ENCODE peak calls at places on chromosomes 2 and 18, in nine cellular contexts. F, P, U, W, N, O, Q, X and T are unnamed samples.

GRCh38 chr2:110852541-110853263 is 120.3 kb downstream of the ACOXL start:
- DNase-seq in F (no peak), P (no peak), U (no peak), W (no peak), N (no peak), O (no peak), Q (no peak), X (no peak), T (no peak)

GRCh38 chr18:23612434-23613090 is 26.3 kb upstream of the NPC1 start:
- DNase-seq in F (no peak), P (no peak), U (no peak), W (no peak), N (no peak), O (no peak), Q (no peak), X (no peak), T (peak; percentile 50)

GRCh38 chr2:9179572-9180201 is 26.9 kb upstream of the ASAP2 start:
- DNase-seq in F (no peak), P (peak; percentile 93), U (peak; percentile 90), W (no peak), N (peak; percentile 82), O (peak; percentile 32), Q (peak; percentile 78), X (peak; percentile 90), T (no peak)

GRCh38 chr2:43538034-43538670 is 57.7 kb downstream of the THADA start:
- DNase-seq in F (no peak), P (no peak), U (no peak), W (peak; percentile 79), N (no peak), O (no peak), Q (no peak), X (no peak), T (no peak)

GRCh38 chr2:240170883-240171282 is 30.4 kb upstream of the OTOS start:
- DNase-seq in F (no peak), P (no peak), U (no peak), W (no peak), N (peak; percentile 14), O (no peak), Q (peak; percentile 19), X (peak; percentile 10), T (no peak)

GRCh38 chr2:46377666-46378560 is 80.7 kb downstream of the EPAS1 start:
- DNase-seq in F (no peak), P (no peak), U (no peak), W (no peak), N (no peak), O (no peak), Q (no peak), X (no peak), T (no peak)

GRCh38 chr18:59419386-59419785 is 60.3 kb upstream of the LMAN1 start:
- DNase-seq in F (no peak), P (no peak), U (peak; percentile 71), W (no peak), N (no peak), O (peak; percentile 15), Q (no peak), X (no peak), T (no peak)

GRCh38 chr2:27118525-27119329 is at the start of gene CGREF1:
- DNase-seq in F (peak; percentile 64), P (no peak), U (no peak), W (peak; percentile 31), N (no peak), O (no peak), Q (no peak), X (no peak), T (no peak)

GRCh38 chr2:2566396-2567323 is 235.6 kb upstream of the MYT1L start:
- DNase-seq in F (no peak), P (no peak), U (no peak), W (no peak), N (no peak), O (no peak), Q (no peak), X (no peak), T (no peak)

GRCh38 chr18:78753240-78753639 is 226.4 kb upstream of the SALL3 start:
- DNase-seq in F (no peak), P (no peak), U (no peak), W (no peak), N (no peak), O (no peak), Q (peak; percentile 38), X (peak; percentile 57), T (no peak)

GRCh38 chr2:53490659-53491058 is 276.9 kb upstream of the CHAC2 start:
- DNase-seq in F (no peak), P (peak; percentile 80), U (peak; percentile 85), W (no peak), N (no peak), O (peak; percentile 62), Q (no peak), X (peak; percentile 67), T (no peak)

GRCh38 chr2:97951155-97951670 is 44.5 kb downstream of the TMEM131 start:
- DNase-seq in F (no peak), P (peak; percentile 51), U (peak; percentile 9), W (no peak), N (peak; percentile 28), O (no peak), Q (no peak), X (no peak), T (no peak)

GRCh38 chr18:74244554-74244953 is 47.2 kb downstream of the CYB5A start:
- DNase-seq in F (no peak), P (no peak), U (no peak), W (no peak), N (no peak), O (no peak), Q (no peak), X (no peak), T (no peak)

GRCh38 chr2:180787330-180787729 is 193.1 kb upstream of the UBE2E3 start:
- DNase-seq in F (no peak), P (peak; percentile 39), U (no peak), W (no peak), N (no peak), O (no peak), Q (no peak), X (no peak), T (no peak)

GRCh38 chr2:177295479-177295878 is 31.0 kb upstream of the NFE2L2 start:
- DNase-seq in F (no peak), P (peak; percentile 51), U (peak; percentile 79), W (peak; percentile 33), N (no peak), O (peak; percentile 58), Q (no peak), X (no peak), T (no peak)

GRCh38 chr18:13437801-13438506 is 219.4 kb downstream of the LDLRAD4 start:
- DNase-seq in F (no peak), P (no peak), U (no peak), W (no peak), N (no peak), O (no peak), Q (no peak), X (peak; percentile 48), T (no peak)

GRCh38 chr18:57532987-57533386 is 53.5 kb downstream of the FECH start:
- DNase-seq in F (no peak), P (no peak), U (no peak), W (peak; percentile 19), N (no peak), O (no peak), Q (no peak), X (no peak), T (no peak)

DNA sequence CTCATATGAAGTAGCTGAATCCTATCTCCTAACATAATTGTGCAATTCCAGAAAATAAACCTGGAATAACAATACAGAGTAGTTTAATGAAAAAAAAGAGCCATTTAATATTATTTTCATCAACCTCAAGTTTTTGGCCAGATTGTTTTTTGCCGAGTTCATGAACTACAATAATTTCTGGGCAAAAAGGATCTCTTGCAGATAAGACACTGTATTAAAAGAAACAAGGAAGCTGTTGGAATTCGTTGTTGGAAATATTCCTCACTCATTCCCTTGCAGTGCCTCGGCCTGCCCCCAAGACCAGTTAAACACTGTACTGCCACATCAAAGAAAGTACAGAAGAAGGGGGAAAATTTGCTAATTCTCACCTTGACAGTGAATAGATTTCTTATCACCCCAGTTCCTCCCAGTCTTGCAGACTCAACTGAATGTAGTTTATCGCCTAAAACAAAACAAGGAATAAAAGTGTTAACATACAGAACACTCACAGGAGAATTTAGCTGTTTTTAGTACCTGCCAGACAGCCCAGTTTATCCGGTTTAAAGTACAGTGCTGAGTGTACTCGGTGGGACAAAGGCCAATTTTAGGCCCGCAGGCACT is 1.3 kb downstream of the IDH1 start:
- DNase-seq in F (no peak), P (no peak), U (no peak), W (no peak), N (no peak), O (no peak), Q (no peak), X (no peak), T (no peak)
- H3K27ac ChIP-seq in F (peak overlapping the region; percentile 26), P (no peak overlapping the region), U (peak overlapping the region; percentile 59), W (peak overlapping the region; percentile 96), N (peak overlapping the region; percentile 83), O (no peak overlapping the region), Q (peak overlapping the region; percentile 66), X (peak overlapping the region; percentile 77), T (peak overlapping the region; percentile 66)

GRCh38 chr2:102033028-102033749 is 41.4 kb downstream of the IL1R2 start:
- DNase-seq in F (no peak), P (peak; percentile 93), U (peak; percentile 79), W (no peak), N (peak; percentile 89), O (peak; percentile 69), Q (no peak), X (peak; percentile 83), T (peak; percentile 82)
- TF ChIP-seq CTCF in F (no peak), P (no peak), U (peak; percentile 13), W (peak; percentile 53), N (no peak), O (peak; percentile 47), Q (no peak), X (no peak), T (no peak)

GRCh38 chr18:9706081-9706935 is 1.8 kb upstream of the RAB31 start:
- DNase-seq in F (no peak), P (no peak), U (peak; percentile 28), W (no peak), N (no peak), O (no peak), Q (no peak), X (no peak), T (no peak)
- H3K27ac ChIP-seq in F (no peak overlapping the region), P (no peak overlapping the region), U (no peak overlapping the region), W (no peak overlapping the region), N (no peak overlapping the region), O (no peak overlapping the region), Q (no peak overlapping the region), X (peak overlapping the region; percentile 93), T (no peak overlapping the region)

GRCh38 chr2:237170017-237170416 is 84.3 kb downstream of the COPS8 start:
- DNase-seq in F (no peak), P (no peak), U (peak; percentile 81), W (no peak), N (no peak), O (no peak), Q (no peak), X (no peak), T (no peak)

GRCh38 chr2:237171895-237172294 is 86.2 kb downstream of the COPS8 start:
- DNase-seq in F (no peak), P (no peak), U (peak; percentile 52), W (no peak), N (no peak), O (no peak), Q (no peak), X (no peak), T (no peak)

GRCh38 chr2:237167038-237167437 is 81.3 kb downstream of the COPS8 start:
- DNase-seq in F (no peak), P (no peak), U (no peak), W (no peak), N (no peak), O (no peak), Q (no peak), X (no peak), T (no peak)

GRCh38 chr2:237167934-237168333 is 82.2 kb downstream of the COPS8 start:
- DNase-seq in F (no peak), P (no peak), U (no peak), W (no peak), N (no peak), O (no peak), Q (no peak), X (no peak), T (no peak)

GRCh38 chr2:237171396-237171795 is 85.7 kb downstream of the COPS8 start:
- DNase-seq in F (peak; percentile 18), P (peak; percentile 94), U (peak; percentile 97), W (no peak), N (no peak), O (peak; percentile 93), Q (no peak), X (peak; percentile 73), T (no peak)
- TF ChIP-seq CTCF in F (no peak), P (peak; percentile 54), U (peak; percentile 56), W (peak; percentile 47), N (peak; percentile 13), O (no peak), Q (peak; percentile 75), X (peak; percentile 48), T (no peak)